ENCODE peak calls at places on chromosomes 1 and 21, in seven cellular contexts. N is GM19239; Y is Right ventricle myocardium superior; Z is M059J; E is stimulated activated CD8-positive, alpha-beta memory T cell treated with anti-CD3 and anti-CD28 coated beads, Interleukin-4, amount 100 ng/mL, for 24 hours; B is NCI-H510A; I is neural crest cell. S is an unnamed sample.

GRCh38 chr1:152049291-152050073 is 12.7 kb upstream of the S100A11 start:
- DNase-seq in E (no peak), B (no peak), Y (no peak), Z (peak), I (no peak), N (no peak), S (no peak)

GRCh38 chr1:31793086-31793485 is 22.7 kb downstream of the SPOCD1 start:
- DNase-seq in Z (no peak), E (no peak), Y (no peak), B (no peak), I (no peak), N (no peak), S (no peak)

GRCh38 chr1:46601257-46602007 is 2.6 kb downstream of the MKNK1 start:
- DNase-seq in B (no peak), E (no peak), I (no peak), Z (no peak), N (no peak), Y (no peak), S (no peak)

GRCh38 chr21:42388740-42389448 is 7.0 kb downstream of the TMPRSS3 start:
- DNase-seq in I (no peak), Y (no peak), B (no peak), Z (peak), N (peak), E (no peak), S (no peak)

GRCh38 chr1:179925906-179926305 is 28.7 kb upstream of the CEP350 start:
- DNase-seq in Y (no peak), Z (no peak), B (no peak), I (no peak), N (no peak), E (no peak), S (no peak)

GRCh38 chr1:17984510-17985085 is 123.0 kb upstream of the IGSF21 start:
- DNase-seq in I (peak), Y (no peak), B (no peak), Z (peak), N (peak), E (no peak), S (no peak)

GRCh38 chr1:78275456-78275855 is 215.3 kb upstream of the PTGFR start:
- DNase-seq in Y (no peak), N (no peak), B (no peak), Z (peak), E (no peak), I (no peak), S (no peak)

GRCh38 chr1:235207202-235207565 is 46.1 kb upstream of the RBM34 start:
- DNase-seq in E (peak), N (no peak), Y (no peak), B (no peak), I (no peak), Z (peak), S (no peak)

GRCh38 chr1:200233393-200233792 is 176.4 kb downstream of the ZNF281 start:
- DNase-seq in Y (no peak), E (no peak), Z (peak), B (no peak), I (no peak), N (no peak), S (no peak)

GRCh38 chr1:107990606-107991005 is 25.6 kb upstream of the VAV3 start:
- DNase-seq in N (no peak), Z (peak), I (no peak), Y (no peak), E (no peak), B (no peak), S (no peak)

GRCh38 chr1:232586679-232587078 is 43.3 kb downstream of the SIPA1L2 start:
- DNase-seq in Y (no peak), I (no peak), B (no peak), Z (no peak), E (no peak), N (no peak), S (no peak)

GRCh38 chr1:10867138-10867721 is 70.8 kb upstream of the CASZ1 start:
- DNase-seq in N (peak), Y (peak), Z (peak), E (peak), I (peak), B (peak), S (peak)

GRCh38 chr21:39515684-39516083 is 63.9 kb downstream of the SH3BGR start:
- DNase-seq in I (no peak), B (no peak), N (no peak), E (no peak), Y (no peak), Z (no peak), S (no peak)

S was measured in T-cell.